ENCODE peak calls at places on chromosomes 1 and 21, in six cellular contexts. H, E, V, S, G and P are unnamed samples.

GRCh38 chr1:16617101-16617727 is 3.9 kb upstream of the NBPF1 start:
- DNase-seq in H (no peak), E (no peak), V (no peak), S (peak; percentile 17), G (no peak), P (no peak)

GRCh38 chr1:33231166-33231565 is 25.1 kb upstream of the ZNF362 start:
- DNase-seq in H (no peak), E (no peak), V (no peak), S (no peak), G (no peak), P (no peak)

GRCh38 chr1:15744122-15744679 is 1.9 kb downstream of the TMEM82 start:
- DNase-seq in H (no peak), E (no peak), V (no peak), S (peak; percentile 13), G (no peak), P (no peak)

GRCh38 chr1:172239894-172240293 is 180.6 kb upstream of the C1orf105 start:
- DNase-seq in H (no peak), E (no peak), V (no peak), S (no peak), G (no peak), P (no peak)

GRCh38 chr1:56575865-56576264 is 3.5 kb downstream of the PLPP3 start:
- DNase-seq in H (no peak), E (no peak), V (no peak), S (no peak), G (no peak), P (no peak)

GRCh38 chr1:212545941-212546638 is 62.5 kb upstream of the ATF3 start:
- DNase-seq in H (no peak), E (peak; percentile 61), V (no peak), S (peak; percentile 42), G (no peak), P (no peak)

GRCh38 chr1:31264790-31265386 is 25.2 kb upstream of the NKAIN1 start:
- DNase-seq in H (no peak), E (no peak), V (no peak), S (no peak), G (no peak), P (no peak)

GRCh38 chr1:26694185-26694572 is 1.6 kb upstream of the ARID1A start:
- DNase-seq in H (no peak), E (no peak), V (no peak), S (no peak), G (no peak), P (no peak)

GRCh38 chr1:234931404-234931973 is 197.1 kb downstream of the TOMM20 start:
- DNase-seq in H (no peak), E (no peak), V (no peak), S (no peak), G (no peak), P (no peak)

GRCh38 chr1:47934243-47934805 is 62.9 kb downstream of the TRABD2B start:
- DNase-seq in H (no peak), E (no peak), V (no peak), S (peak; percentile 66), G (peak; percentile 47), P (no peak)

GRCh38 chr21:31132574-31133242 is 94.4 kb upstream of the KRTAP19-8 start:
- DNase-seq in H (no peak), E (peak; percentile 12), V (no peak), S (no peak), G (peak; percentile 43), P (no peak)

GRCh38 chr1:11653616-11654570 is at the start of gene FBXO2:
- DNase-seq in H (no peak), E (no peak), V (no peak), S (no peak), G (peak; percentile 33), P (no peak)

GRCh38 chr1:37999434-38000232 is 5.7 kb downstream of the FHL3 start:
- DNase-seq in H (no peak), E (peak; percentile 66), V (peak; percentile 66), S (peak; percentile 59), G (no peak), P (peak; percentile 56)

GRCh38 chr1:98323906-98324358 is 337.6 kb upstream of the SNX7 start:
- DNase-seq in H (no peak), E (peak; percentile 96), V (no peak), S (no peak), G (peak; percentile 19), P (no peak)

GRCh38 chr1:193058529-193059281 is 455 bp downstream of the UCHL5 start:
- DNase-seq in H (peak; percentile 20), E (peak; percentile 56), V (no peak), S (peak; percentile 25), G (peak; percentile 54), P (no peak)

GRCh38 chr1:117112063-117112462 is 9.5 kb downstream of the TRIM45 start:
- DNase-seq in H (no peak), E (no peak), V (no peak), S (no peak), G (no peak), P (no peak)

DNA sequence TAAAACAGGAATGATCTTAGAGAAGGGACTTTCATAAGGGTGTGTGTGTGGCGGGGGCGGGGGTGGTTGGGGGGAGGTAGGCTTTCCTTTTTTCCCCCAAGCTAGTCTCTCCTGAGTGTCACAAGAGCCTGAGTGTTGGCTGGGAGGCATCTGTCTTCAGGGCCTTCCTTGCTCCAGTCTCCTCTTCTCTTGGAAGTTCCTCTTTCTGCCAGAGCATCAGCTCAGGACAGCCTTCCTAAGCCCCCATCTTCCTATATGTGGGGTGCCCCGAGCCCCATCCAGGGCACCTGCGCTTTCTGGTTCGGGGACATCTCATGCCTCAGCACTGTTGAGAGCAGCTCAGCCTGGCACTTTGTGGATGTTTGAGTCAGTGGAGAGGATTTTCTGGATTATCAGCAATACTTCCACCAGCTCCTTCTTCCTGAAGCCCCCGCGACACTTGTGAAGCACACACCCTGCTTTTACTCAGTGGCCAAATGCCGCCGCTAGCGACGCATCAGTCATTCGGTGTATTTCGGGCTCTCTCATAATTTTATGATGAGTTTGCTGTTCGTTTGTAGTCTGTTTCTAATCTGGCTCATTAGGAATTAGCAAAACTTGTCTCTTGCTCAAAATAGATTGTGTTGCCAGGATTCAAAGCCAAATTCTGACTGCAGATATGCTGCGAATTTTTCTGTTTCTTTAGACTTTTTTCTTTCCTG is 61.7 kb downstream of the GALNT2 start:
- DNase-seq in H (no peak), E (no peak), V (no peak), S (no peak), G (no peak), P (no peak)
- TF ChIP-seq POLR2A in H (no peak), E (no peak), V (no peak), S (no peak), G (no peak), P (no peak)

DNA sequence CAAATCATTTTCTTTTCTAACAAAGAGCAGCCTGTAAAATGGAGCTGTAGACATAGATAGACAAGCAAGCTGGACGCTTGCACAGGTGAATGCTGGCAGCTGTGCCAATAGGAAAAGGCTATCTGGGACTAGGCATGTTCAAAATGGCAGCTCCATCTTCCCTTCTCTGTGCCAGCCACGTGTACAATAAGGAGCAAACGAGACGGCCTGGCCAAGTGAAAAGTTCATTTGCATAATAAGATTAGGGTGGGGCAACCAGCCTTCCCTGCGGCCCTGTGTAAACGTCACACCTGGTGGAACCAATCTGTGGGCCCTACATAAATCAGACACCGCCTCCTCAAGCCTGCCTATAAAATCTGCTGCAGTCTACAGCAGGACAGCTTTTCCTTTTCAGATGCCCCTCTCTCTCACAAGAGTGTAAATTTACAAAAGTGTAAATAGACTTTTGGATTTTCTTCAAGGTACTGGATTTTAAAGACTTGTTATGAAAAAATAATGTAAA is 16.6 kb upstream of the EDEM3 start:
- DNase-seq in H (no peak), E (no peak), V (no peak), S (no peak), G (peak; percentile 13), P (no peak)
- TF ChIP-seq POLR2A in H (no peak), E (no peak), V (no peak), S (no peak), G (no peak), P (no peak)

GRCh38 chr1:6554031-6554906 is at the start of gene NOL9:
- DNase-seq in H (peak; percentile 97), E (peak; percentile 85), V (peak; percentile 95), S (peak; percentile 96), G (peak; percentile 96), P (peak; percentile 84)
- TF ChIP-seq POLR2A in H (peak; percentile 83), E (peak; percentile 80), V (peak; percentile 36), S (peak; percentile 54), G (peak; percentile 26), P (peak; percentile 56)

GRCh38 chr1:25668931-25669573 is 52.5 kb downstream of the MAN1C1 start:
- DNase-seq in H (no peak), E (no peak), V (no peak), S (no peak), G (no peak), P (no peak)
- TF ChIP-seq POLR2A in H (no peak), E (no peak), V (no peak), S (no peak), G (no peak), P (no peak)

GRCh38 chr1:153649867-153650235 is 8.7 kb upstream of the SNAPIN start:
- DNase-seq in H (no peak), E (no peak), V (no peak), S (no peak), G (no peak), P (no peak)
- TF ChIP-seq POLR2A in H (peak; percentile 4), E (no peak), V (no peak), S (no peak), G (no peak), P (no peak)

GRCh38 chr1:88683848-88684481 is at the start of gene PKN2:
- DNase-seq in H (peak; percentile 84), E (peak; percentile 98), V (peak; percentile 98), S (peak; percentile 98), G (peak; percentile 98), P (peak; percentile 75)
- TF ChIP-seq POLR2A in H (peak; percentile 88), E (peak; percentile 81), V (peak; percentile 87), S (peak; percentile 91), G (peak; percentile 96), P (peak; percentile 94)

DNA sequence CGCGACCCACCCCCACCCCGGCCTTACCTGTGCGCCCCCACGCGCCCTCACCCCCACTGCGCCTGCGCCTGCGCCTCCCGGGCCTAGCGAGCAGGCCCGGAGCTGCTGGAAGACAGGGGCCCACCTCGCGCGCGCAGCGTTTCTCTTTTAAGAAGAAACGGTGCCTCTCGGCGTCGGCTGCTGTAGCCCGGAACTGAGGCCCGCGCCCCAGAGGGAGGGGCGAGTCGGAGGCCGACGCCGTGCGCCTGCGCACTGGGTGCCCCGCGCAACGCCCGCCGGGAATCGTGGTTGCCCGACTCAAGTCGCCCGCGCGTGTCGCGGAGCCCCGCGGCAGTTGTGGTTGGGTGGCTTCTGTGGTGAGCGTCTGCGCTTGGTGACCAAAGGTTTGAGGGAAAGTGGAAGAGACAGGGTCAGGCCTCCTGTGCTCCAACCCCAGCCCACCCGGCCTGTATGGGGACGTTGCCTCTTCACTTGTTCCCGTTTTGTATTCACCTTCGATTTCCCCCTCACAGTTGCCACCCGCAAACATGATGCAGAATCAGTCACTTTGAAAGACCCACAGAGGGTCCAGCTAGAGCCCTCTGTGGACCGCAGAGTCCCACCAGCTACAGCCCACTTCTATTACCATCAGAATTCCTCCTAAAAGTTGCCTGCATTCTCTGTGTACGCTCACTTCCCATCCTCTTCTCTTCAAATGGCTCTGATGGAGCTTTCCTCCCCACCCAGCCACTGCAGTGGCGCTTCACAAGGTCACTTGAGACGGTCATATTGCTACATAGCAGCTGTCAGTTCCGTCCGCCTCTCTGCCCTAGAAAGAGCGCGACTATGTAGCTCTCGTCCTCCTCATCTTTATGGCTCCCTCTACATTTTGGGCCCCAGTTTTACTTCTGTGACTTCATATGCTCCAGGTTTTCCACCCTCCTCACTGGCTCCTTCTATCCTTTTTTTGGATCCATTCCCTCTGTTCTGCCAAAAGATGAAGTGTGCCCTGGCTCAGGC is at the start of gene ZNF692:
- DNase-seq in H (peak; percentile 98), E (peak; percentile 96), V (peak; percentile 96), S (peak; percentile 95), G (peak; percentile 98), P (peak; percentile 88)
- TF ChIP-seq POLR2A in H (peak; percentile 73), E (no peak), V (peak; percentile 78), S (peak; percentile 82), G (peak; percentile 85), P (peak; percentile 93)